ENCODE peak calls at places on chromosome 15, in six cellular contexts. H, X, G, B, L and O are unnamed samples.

GRCh38 chr15:87841426-87841998 is 415.0 kb downstream of the NTRK3 start:
- DNase-seq in H (no peak), X (no peak), G (no peak), B (no peak), L (no peak), O (no peak)

GRCh38 chr15:28894631-28895030 is 8.9 kb downstream of the APBA2 start:
- DNase-seq in H (no peak), X (no peak), G (no peak), B (no peak), L (no peak), O (no peak)

GRCh38 chr15:67025719-67026118 is 39.7 kb upstream of the SMAD3 start:
- DNase-seq in H (peak; percentile 83), X (no peak), G (peak; percentile 27), B (no peak), L (no peak), O (peak; percentile 81)

GRCh38 chr15:43196760-43197548 is 11.8 kb downstream of the CCNDBP1 start:
- DNase-seq in H (no peak), X (no peak), G (no peak), B (no peak), L (no peak), O (no peak)

GRCh38 chr15:57235865-57236264 is 140.4 kb upstream of the CGNL1 start:
- DNase-seq in H (peak; percentile 90), X (no peak), G (peak; percentile 88), B (no peak), L (no peak), O (peak; percentile 58)

GRCh38 chr15:95556866-95557225 is 773.7 kb upstream of the NR2F2 start:
- DNase-seq in H (no peak), X (no peak), G (peak; percentile 88), B (no peak), L (no peak), O (peak; percentile 87)

GRCh38 chr15:25134546-25134945 is 179.8 kb downstream of the SNRPN start:
- DNase-seq in H (no peak), X (no peak), G (peak; percentile 2), B (no peak), L (no peak), O (no peak)

GRCh38 chr15:65213241-65213640 is 2.0 kb upstream of the CILP start:
- DNase-seq in H (no peak), X (no peak), G (no peak), B (no peak), L (no peak), O (no peak)

GRCh38 chr15:85828869-85829268 is 34.1 kb upstream of the KLHL25 start:
- DNase-seq in H (no peak), X (no peak), G (no peak), B (no peak), L (no peak), O (no peak)

GRCh38 chr15:35514759-35515158 is 31.2 kb downstream of the DPH6 start:
- DNase-seq in H (no peak), X (no peak), G (peak; percentile 12), B (no peak), L (no peak), O (no peak)

GRCh38 chr15:69577397-69577796 is 124.8 kb downstream of the RPLP1 start:
- DNase-seq in H (no peak), X (no peak), G (no peak), B (no peak), L (no peak), O (no peak)

GRCh38 chr15:65086680-65087111 is 10.2 kb downstream of the KBTBD13 start:
- DNase-seq in H (no peak), X (no peak), G (peak; percentile 7), B (no peak), L (no peak), O (no peak)

GRCh38 chr15:87579537-87579936 is 677.0 kb downstream of the NTRK3 start:
- DNase-seq in H (no peak), X (peak; percentile 28), G (no peak), B (no peak), L (no peak), O (no peak)

GRCh38 chr15:83210619-83211018 is 3.0 kb upstream of the HDGFL3 start:
- DNase-seq in H (peak; percentile 63), X (no peak), G (no peak), B (no peak), L (no peak), O (peak; percentile 58)